ENCODE peak calls at places on chromosome 14, in six cellular contexts. O is lung, H is brain microvascular endothelial cell, M is lower leg skin, C is astrocyte of the spinal cord, A is upper lobe of right lung. T is an unnamed sample.

GRCh38 chr14:23414906-23415820 is 7.1 kb upstream of the MYH6 start:
- DNase-seq in O (no peak), H (no peak), M (no peak), C (no peak), A (no peak), T (no peak)

GRCh38 chr14:75242546-75243273 is 35.9 kb upstream of the FOS start:
- DNase-seq in O (no peak), H (no peak), M (no peak), C (peak), A (peak), T (peak)

GRCh38 chr14:26286066-26286791 is 311.6 kb downstream of the NOVA1 start:
- DNase-seq in O (no peak), H (no peak), M (no peak), C (no peak), A (no peak), T (no peak)

GRCh38 chr14:89013098-89013504 is 188.7 kb downstream of the TTC8 start:
- DNase-seq in O (peak), H (peak), M (no peak), C (peak), A (peak), T (no peak)

GRCh38 chr14:94601961-94602391 is 10.2 kb upstream of the SERPINA3 start:
- DNase-seq in O (peak), H (peak), M (peak), C (peak), A (no peak), T (peak)

GRCh38 chr14:23577004-23577681 is 1.4 kb downstream of the JPH4 start:
- DNase-seq in O (no peak), H (no peak), M (peak), C (no peak), A (no peak), T (no peak)

GRCh38 chr14:66827182-66827581 is 319.2 kb downstream of the GPHN start:
- DNase-seq in O (no peak), H (no peak), M (no peak), C (no peak), A (no peak), T (no peak)

GRCh38 chr14:92644166-92644565 is 104.3 kb downstream of the LGMN start:
- DNase-seq in O (no peak), H (peak), M (no peak), C (peak), A (no peak), T (no peak)

GRCh38 chr14:35362911-35363374 is 41.6 kb downstream of the NFKBIA start:
- DNase-seq in O (no peak), H (peak), M (no peak), C (no peak), A (no peak), T (no peak)

GRCh38 chr14:54011001-54011400 is 54.4 kb upstream of the BMP4 start:
- DNase-seq in O (no peak), H (no peak), M (no peak), C (no peak), A (no peak), T (peak)

GRCh38 chr14:72904840-72905561 is 11.1 kb upstream of the DPF3 start:
- DNase-seq in O (peak), H (peak), M (no peak), C (peak), A (no peak), T (no peak)

GRCh38 chr14:89207925-89208328 is 209.1 kb downstream of the FOXN3 start:
- DNase-seq in O (no peak), H (no peak), M (no peak), C (no peak), A (no peak), T (no peak)

GRCh38 chr14:91372680-91373495 is 44.7 kb downstream of the CCDC88C start:
- DNase-seq in O (no peak), H (no peak), M (no peak), C (no peak), A (no peak), T (no peak)

GRCh38 chr14:76938092-76938500 is 90.4 kb downstream of the IRF2BPL start:
- DNase-seq in O (no peak), H (no peak), M (no peak), C (peak), A (no peak), T (no peak)

GRCh38 chr14:42229294-42229693 is 622.6 kb downstream of the LRFN5 start:
- DNase-seq in O (no peak), H (no peak), M (no peak), C (no peak), A (no peak), T (no peak)

GRCh38 chr14:95519699-95520098 is 3.2 kb upstream of the SYNE3 start:
- DNase-seq in O (peak), H (peak), M (peak), C (peak), A (no peak), T (no peak)

GRCh38 chr14:92408186-92408585 is 85.2 kb downstream of the SLC24A4 start:
- DNase-seq in O (no peak), H (no peak), M (no peak), C (peak), A (no peak), T (no peak)

GRCh38 chr14:36767603-36768281 is 106.1 kb downstream of the PAX9 start:
- DNase-seq in O (no peak), H (no peak), M (no peak), C (peak), A (no peak), T (no peak)

GRCh38 chr14:28375295-28375694 is 391.3 kb upstream of the FOXG1 start:
- DNase-seq in O (no peak), H (peak), M (no peak), C (peak), A (no peak), T (no peak)

GRCh38 chr14:49972840-49973239 is 80.0 kb downstream of the ARF6 start:
- DNase-seq in O (peak), H (peak), M (peak), C (peak), A (no peak), T (peak)

GRCh38 chr14:34692348-34692747 is 22.0 kb downstream of the CFL2 start:
- DNase-seq in O (no peak), H (no peak), M (no peak), C (peak), A (no peak), T (no peak)

GRCh38 chr14:50560929-50561280 is 960 bp downstream of the ATL1 start:
- DNase-seq in O (peak), H (peak), M (peak), C (peak), A (peak), T (no peak)

GRCh38 chr14:94079891-94080605 is 954 bp downstream of the DDX24 start:
- DNase-seq in O (no peak), H (peak), M (no peak), C (peak), A (no peak), T (no peak)

GRCh38 chr14:61527325-61528100 is 167.8 kb upstream of the HIF1A start:
- DNase-seq in O (no peak), H (peak), M (peak), C (peak), A (no peak), T (peak)

GRCh38 chr14:74612346-74613021 is 447 bp upstream of the LTBP2 start:
- DNase-seq in O (peak), H (peak), M (peak), C (peak), A (peak), T (peak)

GRCh38 chr14:32468955-32469354 is 139.9 kb downstream of the AKAP6 start:
- DNase-seq in O (no peak), H (peak), M (no peak), C (peak), A (no peak), T (peak)

GRCh38 chr14:102192840-102193502 is 53.3 kb downstream of the WDR20 start:
- DNase-seq in O (no peak), H (no peak), M (no peak), C (no peak), A (no peak), T (no peak)

GRCh38 chr14:94771191-94771905 is 1.4 kb upstream of the GSC start:
- DNase-seq in O (no peak), H (no peak), M (no peak), C (no peak), A (no peak), T (no peak)

GRCh38 chr14:35202195-35202594 is 79.8 kb downstream of the PRORP start:
- DNase-seq in O (no peak), H (no peak), M (no peak), C (no peak), A (no peak), T (no peak)

GRCh38 chr14:64717870-64718269 is 13.6 kb downstream of the PLEKHG3 start:
- DNase-seq in O (no peak), H (no peak), M (peak), C (no peak), A (no peak), T (no peak)

GRCh38 chr14:89509891-89510290 is 92.9 kb upstream of the FOXN3 start:
- DNase-seq in O (no peak), H (peak), M (no peak), C (peak), A (no peak), T (no peak)

GRCh38 chr14:73047808-73048207 is 10.5 kb upstream of the RBM25 start:
- DNase-seq in O (no peak), H (no peak), M (no peak), C (no peak), A (no peak), T (no peak)

GRCh38 chr14:99459491-99460100 is 21.1 kb downstream of the SETD3 start:
- DNase-seq in O (no peak), H (no peak), M (no peak), C (no peak), A (no peak), T (no peak)

GRCh38 chr14:75941030-75941429 is 40.8 kb downstream of the TGFB3 start:
- DNase-seq in O (no peak), H (no peak), M (no peak), C (peak), A (no peak), T (no peak)

GRCh38 chr14:97603201-97603600 is 806.0 kb downstream of the VRK1 start:
- DNase-seq in O (no peak), H (no peak), M (no peak), C (no peak), A (no peak), T (no peak)

GRCh38 chr14:100677152-100677924 is 49.4 kb upstream of the DLK1 start:
- DNase-seq in O (no peak), H (no peak), M (no peak), C (no peak), A (no peak), T (no peak)

GRCh38 chr14:59751578-59751977 is 119.0 kb downstream of the RTN1 start:
- DNase-seq in O (no peak), H (no peak), M (no peak), C (no peak), A (no peak), T (no peak)

GRCh38 chr14:93914278-93914677 is 12.9 kb upstream of the FAM181A start:
- DNase-seq in O (no peak), H (no peak), M (no peak), C (no peak), A (no peak), T (no peak)

DNA sequence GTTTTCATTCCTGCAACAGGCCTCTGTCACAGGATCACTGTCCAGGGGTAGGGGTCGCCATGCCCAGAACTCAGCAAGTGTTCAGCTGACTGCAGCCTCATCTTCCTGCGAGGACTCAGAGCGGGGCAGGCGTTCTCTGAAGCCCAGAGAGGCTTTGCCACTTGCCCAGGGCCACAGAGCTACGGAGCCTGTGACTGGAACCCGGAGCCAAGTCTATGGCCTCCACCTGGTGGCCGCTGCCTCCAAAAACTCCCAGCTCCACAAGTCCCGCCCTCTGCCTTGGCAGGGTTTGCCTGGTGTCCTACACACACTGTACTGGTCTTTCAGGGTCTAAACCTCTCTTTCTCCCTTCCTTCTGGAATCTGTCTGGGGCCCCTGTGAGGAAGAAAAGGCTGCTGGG is 8.7 kb upstream of the PPP1R13B start:
- DNase-seq in O (no peak), H (no peak), M (no peak), C (no peak), A (no peak), T (no peak)
- H3K4me3 ChIP-seq in O (no peak), H (no peak), M (no peak), C (no peak), A (no peak), T (no peak)

GRCh38 chr14:105095236-105095805 is 30.1 kb upstream of the GPR132 start:
- DNase-seq in O (no peak), H (no peak), M (no peak), C (no peak), A (peak), T (no peak)

GRCh38 chr14:105092912-105093425 is 27.7 kb upstream of the GPR132 start:
- DNase-seq in O (peak), H (peak), M (peak), C (peak), A (peak), T (no peak)

GRCh38 chr14:105094193-105094907 is 29.1 kb upstream of the GPR132 start:
- DNase-seq in O (peak), H (no peak), M (no peak), C (no peak), A (peak), T (no peak)

GRCh38 chr14:105092124-105092911 is 27.1 kb upstream of the GPR132 start:
- DNase-seq in O (no peak), H (no peak), M (peak), C (no peak), A (peak), T (no peak)

GRCh38 chr14:105093426-105094192 is 28.4 kb upstream of the GPR132 start:
- DNase-seq in O (peak), H (peak), M (peak), C (peak), A (peak), T (no peak)
- TF ChIP-seq CTCF in O (no peak), H (peak), M (no peak), C (peak), A (peak), T (peak)

GRCh38 chr14:68929623-68930307 is 49.3 kb downstream of the ACTN1 start:
- DNase-seq in O (no peak), H (no peak), M (no peak), C (no peak), A (no peak), T (no peak)
- H3K4me3 ChIP-seq in O (no peak), H (no peak), M (no peak), C (no peak), A (no peak), T (no peak)

GRCh38 chr14:52550661-52551060 is 1.6 kb downstream of the TXNDC16 start:
- DNase-seq in O (no peak), H (no peak), M (no peak), C (no peak), A (no peak), T (no peak)

GRCh38 chr14:52546318-52546670 is 6.0 kb downstream of the TXNDC16 start:
- DNase-seq in O (no peak), H (no peak), M (no peak), C (no peak), A (no peak), T (no peak)

GRCh38 chr14:52547027-52547426 is 5.3 kb downstream of the TXNDC16 start:
- DNase-seq in O (no peak), H (no peak), M (no peak), C (no peak), A (no peak), T (no peak)

GRCh38 chr14:52545584-52546317 is 6.6 kb downstream of the TXNDC16 start:
- DNase-seq in O (no peak), H (no peak), M (no peak), C (no peak), A (no peak), T (no peak)

GRCh38 chr14:52547526-52547925 is 4.8 kb downstream of the TXNDC16 start:
- DNase-seq in O (no peak), H (no peak), M (no peak), C (no peak), A (no peak), T (no peak)
- TF ChIP-seq CTCF in O (no peak), H (no peak), M (no peak), C (no peak), A (no peak), T (no peak)

GRCh38 chr14:51627313-51627712 is 24.4 kb upstream of the FRMD6 start:
- DNase-seq in O (no peak), H (no peak), M (no peak), C (no peak), A (no peak), T (no peak)

GRCh38 chr14:51628230-51628629 is 23.5 kb upstream of the FRMD6 start:
- DNase-seq in O (no peak), H (no peak), M (no peak), C (no peak), A (no peak), T (no peak)

GRCh38 chr14:51625170-51625569 is 26.5 kb upstream of the FRMD6 start:
- DNase-seq in O (no peak), H (no peak), M (no peak), C (no peak), A (no peak), T (no peak)

GRCh38 chr14:51626185-51626584 is 25.5 kb upstream of the FRMD6 start:
- DNase-seq in O (no peak), H (no peak), M (no peak), C (no peak), A (no peak), T (no peak)

DNA sequence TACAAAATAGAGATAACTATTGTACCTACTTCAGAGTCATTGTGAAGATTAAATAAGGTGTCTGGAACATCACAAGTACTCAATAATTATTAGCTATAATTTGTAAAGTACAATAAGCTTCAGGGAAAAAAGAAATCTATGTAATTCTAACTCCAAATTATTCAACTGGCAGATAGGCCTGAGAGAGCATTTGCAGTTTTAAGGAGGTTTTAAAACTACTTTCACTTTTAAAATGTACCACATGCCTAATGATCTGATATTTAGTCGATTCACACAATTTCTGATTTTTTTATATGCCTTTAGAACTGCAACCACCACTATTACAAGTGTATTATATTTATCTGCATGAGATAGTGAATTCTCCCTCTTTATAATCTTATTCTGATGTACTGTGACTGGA is 24.9 kb upstream of the FRMD6 start:
- DNase-seq in O (no peak), H (no peak), M (no peak), C (no peak), A (no peak), T (no peak)
- H3K4me3 ChIP-seq in O (no peak), H (no peak), M (no peak), C (no peak), A (no peak), T (no peak)

T was measured in retinal pigment epithelial cell.